ENCODE peak calls at places on chromosomes 3 and 15, in five cellular contexts. V is tibial nerve, U is AG08396, A is hippocampal formation, F is EL. W is an unnamed sample.

GRCh38 chr3:50269977-50270413 is 1.0 kb downstream of the SEMA3B start:
- DNase-seq in F (peak; percentile 78), A (no peak), U (peak; percentile 83), V (no peak), W (peak; percentile 29)

GRCh38 chr3:121998588-121999473 is 23.2 kb downstream of the ILDR1 start:
- DNase-seq in U (no peak), F (no peak), V (no peak), A (no peak), W (no peak)

GRCh38 chr3:137509354-137510045 is 254.6 kb upstream of the SOX14 start:
- DNase-seq in A (no peak), F (no peak), U (no peak), V (no peak), W (no peak)

GRCh38 chr3:17412950-17413530 is 329.4 kb downstream of the TBC1D5 start:
- DNase-seq in A (peak; percentile 27), F (peak; percentile 45), U (peak; percentile 29), V (no peak), W (peak; percentile 67)

GRCh38 chr3:63908776-63909175 is 3.4 kb downstream of the SCAANT1 start:
- DNase-seq in U (no peak), V (no peak), A (no peak), F (no peak), W (no peak)

GRCh38 chr3:146065573-146066006 is 95.4 kb downstream of the PLOD2 start:
- DNase-seq in V (no peak), U (peak; percentile 3), A (peak; percentile 46), F (peak; percentile 65), W (peak; percentile 66)

GRCh38 chr15:67822537-67823370 is 2.6 kb upstream of the SKOR1 start:
- DNase-seq in A (no peak), V (no peak), F (no peak), U (peak; percentile 13), W (no peak)

GRCh38 chr3:13838421-13838820 is 41.5 kb downstream of the WNT7A start:
- DNase-seq in F (no peak), U (no peak), A (no peak), V (no peak), W (no peak)

GRCh38 chr15:34239151-34239761 is 14.4 kb downstream of the EMC4 start:
- DNase-seq in U (peak; percentile 80), A (no peak), F (peak; percentile 92), V (no peak), W (peak; percentile 83)

GRCh38 chr15:60713096-60714084 is 234.4 kb upstream of the ICE2 start:
- DNase-seq in V (no peak), A (peak; percentile 1), F (no peak), U (peak; percentile 11), W (no peak)

GRCh38 chr15:70799667-70800450 is 36.5 kb upstream of the UACA start:
- DNase-seq in A (no peak), U (peak; percentile 79), F (peak; percentile 97), V (peak; percentile 38), W (peak; percentile 71)

GRCh38 chr3:171354049-171354705 is 106.0 kb downstream of the TNIK start:
- DNase-seq in U (no peak), F (no peak), A (no peak), V (no peak), W (no peak)

GRCh38 chr15:90097475-90097874 is 4.8 kb downstream of the IDH2 start:
- DNase-seq in U (no peak), A (no peak), V (no peak), F (no peak), W (no peak)

GRCh38 chr15:29401644-29402043 is 132.0 kb upstream of the NSMCE3 start:
- DNase-seq in U (no peak), A (no peak), F (no peak), V (no peak), W (no peak)

GRCh38 chr3:15497984-15498383 is 23.5 kb downstream of the COLQ start:
- DNase-seq in V (no peak), A (no peak), F (no peak), U (no peak), W (no peak)

GRCh38 chr3:131167867-131168266 is 141.2 kb downstream of the NEK11 start:
- DNase-seq in A (no peak), U (no peak), V (no peak), F (no peak), W (no peak)

GRCh38 chr15:49242820-49243219 is 72.8 kb downstream of the GALK2 start:
- DNase-seq in V (no peak), A (no peak), F (peak; percentile 87), U (peak; percentile 72), W (peak; percentile 42)

GRCh38 chr3:111768571-111769100 is 90.4 kb upstream of the PHLDB2 start:
- DNase-seq in V (no peak), F (peak; percentile 97), U (peak; percentile 26), A (no peak), W (no peak)

GRCh38 chr3:27078246-27078913 is 290.8 kb downstream of the NEK10 start:
- DNase-seq in F (no peak), U (no peak), A (no peak), V (no peak), W (no peak)

GRCh38 chr3:161409069-161409468 is 37.8 kb upstream of the SPTSSB start:
- DNase-seq in V (no peak), A (peak; percentile 17), U (peak; percentile 32), F (peak; percentile 53), W (peak; percentile 41)

GRCh38 chr3:102926618-102927017 is 491.8 kb downstream of the ZPLD1 start:
- DNase-seq in A (no peak), F (no peak), U (no peak), V (no peak), W (no peak)

GRCh38 chr3:127735767-127736693 is 63.3 kb downstream of the ABTB1 start:
- DNase-seq in V (no peak), A (no peak), F (peak; percentile 77), U (peak; percentile 52), W (peak; percentile 76)

GRCh38 chr3:44885618-44886017 is 11.2 kb downstream of the TGM4 start:
- DNase-seq in A (no peak), V (no peak), U (peak; percentile 90), F (peak; percentile 98), W (peak; percentile 91)

GRCh38 chr15:28875461-28875965 is 10.3 kb upstream of the APBA2 start:
- DNase-seq in V (no peak), A (no peak), F (no peak), U (no peak), W (no peak)

GRCh38 chr3:55904716-55905115 is 417.6 kb upstream of the WNT5A start:
- DNase-seq in U (no peak), F (no peak), A (no peak), V (no peak), W (no peak)

GRCh38 chr3:167887096-167887495 is 151.6 kb downstream of the SERPINI1 start:
- DNase-seq in V (no peak), A (no peak), F (peak; percentile 6), U (no peak), W (no peak)

W was measured in ACHN.